ENCODE peak calls at places on chromosomes 4 and X, in seven cellular contexts. K is NCI-H526 treated with DMSO at 0.1 percent for 48 hours, M is midbrain, L is GM04504, E is heart left ventricle, B is lower lobe of right lung, P is amniotic stem cell. I is an unnamed sample.

GRCh38 chr4:147732516-147733193 is 767 bp downstream of the ARHGAP10 start:
- DNase-seq in K (no peak), M (no peak), L (no peak), E (peak; percentile 28), B (peak; percentile 48), P (no peak), I (peak; percentile 34)

GRCh38 chr4:155578726-155579385 is 87.8 kb upstream of the GUCY1A1 start:
- DNase-seq in K (no peak), M (no peak), L (peak; percentile 46), E (no peak), B (no peak), P (no peak), I (no peak)

GRCh38 chrX:30275498-30275897 is 28.6 kb downstream of the MAGEB1 start:
- DNase-seq in K (no peak), M (no peak), L (no peak), E (no peak), B (no peak), P (no peak), I (peak; percentile 26)

GRCh38 chr4:109699553-109700225 is 3.6 kb downstream of the CASP6 start:
- DNase-seq in K (no peak), M (no peak), L (no peak), E (no peak), B (no peak), P (no peak), I (peak; percentile 5)

GRCh38 chr4:186228514-186228894 is 1.2 kb downstream of the KLKB1 start:
- DNase-seq in K (no peak), M (no peak), L (no peak), E (no peak), B (no peak), P (no peak), I (no peak)

GRCh38 chr4:165403667-165404066 is 24.9 kb downstream of the CPE start:
- DNase-seq in K (no peak), M (no peak), L (no peak), E (no peak), B (no peak), P (no peak), I (no peak)

GRCh38 chrX:48761674-48762471 is at the start of gene GLOD5:
- DNase-seq in K (peak; percentile 30), M (no peak), L (peak; percentile 3), E (no peak), B (peak; percentile 72), P (no peak), I (peak; percentile 80)

GRCh38 chr4:83691998-83692397 is 156.1 kb downstream of the GPAT3 start:
- DNase-seq in K (no peak), M (no peak), L (no peak), E (no peak), B (no peak), P (no peak), I (peak; percentile 30)

GRCh38 chr4:141081921-141082381 is 51.3 kb downstream of the RNF150 start:
- DNase-seq in K (no peak), M (no peak), L (no peak), E (no peak), B (no peak), P (no peak), I (no peak)

GRCh38 chr4:151409470-151410313 is 716 bp downstream of the FHIP1A start:
- DNase-seq in K (peak; percentile 58), M (no peak), L (no peak), E (no peak), B (peak; percentile 47), P (no peak), I (peak; percentile 93)

GRCh38 chrX:136166221-136166855 is 19.0 kb downstream of the FHL1 start:
- DNase-seq in K (no peak), M (no peak), L (peak; percentile 26), E (no peak), B (no peak), P (peak; percentile 14), I (peak; percentile 18)

GRCh38 chr4:24229976-24230375 is 340.1 kb upstream of the PPARGC1A start:
- DNase-seq in K (no peak), M (no peak), L (no peak), E (no peak), B (no peak), P (no peak), I (peak; percentile 86)

GRCh38 chrX:35890699-35891098 is 28.8 kb upstream of the CFAP47 start:
- DNase-seq in K (peak; percentile 62), M (peak; percentile 37), L (no peak), E (peak; percentile 6), B (no peak), P (no peak), I (peak; percentile 56)

GRCh38 chrX:113920661-113921060 is 663.2 kb upstream of the HTR2C start:
- DNase-seq in K (no peak), M (no peak), L (no peak), E (no peak), B (no peak), P (no peak), I (no peak)

GRCh38 chrX:53265771-53266170 is 15.6 kb downstream of the IQSEC2 start:
- DNase-seq in K (no peak), M (no peak), L (peak; percentile 39), E (no peak), B (no peak), P (peak; percentile 1), I (peak; percentile 58)

GRCh38 chr4:182770259-182770968 is 146.8 kb downstream of the DCTD start:
- DNase-seq in K (no peak), M (no peak), L (no peak), E (no peak), B (no peak), P (no peak), I (no peak)

GRCh38 chrX:69179380-69179911 is 14.2 kb upstream of the PJA1 start:
- DNase-seq in K (peak; percentile 9), M (peak; percentile 22), L (no peak), E (no peak), B (no peak), P (no peak), I (no peak)

GRCh38 chrX:5829060-5829459 is 399.6 kb downstream of the NLGN4X start:
- DNase-seq in K (no peak), M (no peak), L (no peak), E (no peak), B (no peak), P (no peak), I (peak; percentile 30)

GRCh38 chr4:6263541-6264540 is 5.8 kb upstream of the WFS1 start:
- DNase-seq in K (no peak), M (no peak), L (no peak), E (no peak), B (peak; percentile 62), P (no peak), I (peak; percentile 53)